ENCODE peak calls at places on chromosomes 1 and 21, in eight cellular contexts. G is fibroblast of lung, S is IMR-90, Z is K562, Q is SK-N-SH, B is H9, Y is DND-41, K is mammary epithelial cell. W is an unnamed sample.

GRCh38 chr1:186681806-186682205 is 1.6 kb upstream of the PTGS2 start:
- DNase-seq in G (peak; percentile 24), S (peak; percentile 55), Z (no peak), Q (no peak), B (no peak), Y (no peak), K (no peak), W (no peak)

GRCh38 chr1:162485236-162485635 is 12.4 kb upstream of the UHMK1 start:
- DNase-seq in G (peak; percentile 9), S (peak; percentile 18), Z (no peak), Q (no peak), B (no peak), Y (no peak), K (peak; percentile 38), W (no peak)

GRCh38 chr1:63877816-63878215 is 104.0 kb downstream of the ROR1 start:
- DNase-seq in G (peak; percentile 93), S (peak; percentile 75), Z (no peak), Q (no peak), B (no peak), Y (no peak), K (peak; percentile 94), W (no peak)

GRCh38 chr1:101376121-101377095 is 139.6 kb downstream of the S1PR1 start:
- DNase-seq in G (no peak), S (no peak), Z (no peak), Q (no peak), B (no peak), Y (peak; percentile 41), K (no peak), W (no peak)

GRCh38 chr21:33655591-33656221 is 13.4 kb downstream of the ITSN1 start:
- DNase-seq in G (peak; percentile 98), S (peak; percentile 97), Z (peak; percentile 34), Q (no peak), B (peak; percentile 49), Y (no peak), K (peak; percentile 89), W (peak; percentile 78)

GRCh38 chr1:98387701-98388100 is 273.8 kb upstream of the SNX7 start:
- DNase-seq in G (peak; percentile 69), S (no peak), Z (no peak), Q (no peak), B (no peak), Y (peak; percentile 43), K (no peak), W (no peak)

GRCh38 chr1:171137580-171137979 is 46.9 kb downstream of the FMO3 start:
- DNase-seq in G (no peak), S (no peak), Z (no peak), Q (no peak), B (no peak), Y (no peak), K (no peak), W (no peak)

GRCh38 chr1:31531177-31532000 is 44.9 kb upstream of the TINAGL1 start:
- DNase-seq in G (peak; percentile 80), S (peak; percentile 70), Z (no peak), Q (peak; percentile 66), B (no peak), Y (no peak), K (peak; percentile 76), W (no peak)

GRCh38 chr1:93206567-93206954 is 26.0 kb downstream of the CCDC18 start:
- DNase-seq in G (no peak), S (no peak), Z (no peak), Q (no peak), B (no peak), Y (no peak), K (no peak), W (no peak)

GRCh38 chr1:165075725-165076370 is 280.7 kb downstream of the LMX1A start:
- DNase-seq in G (peak; percentile 10), S (peak; percentile 13), Z (peak; percentile 27), Q (peak; percentile 50), B (peak; percentile 62), Y (peak; percentile 9), K (no peak), W (peak; percentile 83)

GRCh38 chr1:30707412-30708360 is 15.7 kb downstream of the MATN1 start:
- DNase-seq in G (peak; percentile 38), S (peak; percentile 56), Z (peak; percentile 92), Q (peak; percentile 90), B (peak; percentile 81), Y (peak; percentile 58), K (peak; percentile 49), W (peak; percentile 95)

GRCh38 chr1:43975249-43975961 is 645 bp downstream of the ATP6V0B start:
- DNase-seq in G (peak; percentile 14), S (no peak), Z (peak; percentile 39), Q (no peak), B (no peak), Y (peak; percentile 77), K (peak; percentile 29), W (peak; percentile 70)

GRCh38 chr1:209810783-209811182 is 4.8 kb upstream of the IRF6 start:
- DNase-seq in G (no peak), S (no peak), Z (no peak), Q (peak; percentile 47), B (no peak), Y (no peak), K (no peak), W (no peak)

GRCh38 chr21:41530366-41530765 is 22.4 kb upstream of the TMPRSS2 start:
- DNase-seq in G (no peak), S (no peak), Z (no peak), Q (no peak), B (no peak), Y (no peak), K (no peak), W (no peak)

GRCh38 chr1:110508038-110508437 is 10.9 kb downstream of the KCNA10 start:
- DNase-seq in G (no peak), S (peak; percentile 9), Z (no peak), Q (no peak), B (peak; percentile 82), Y (no peak), K (no peak), W (peak; percentile 91)

GRCh38 chr21:26072891-26073615 is 97.5 kb downstream of the APP start:
- DNase-seq in G (peak; percentile 92), S (peak; percentile 87), Z (no peak), Q (no peak), B (no peak), Y (no peak), K (peak; percentile 12), W (no peak)

GRCh38 chr1:38213720-38214367 is 167.3 kb upstream of the POU3F1 start:
- DNase-seq in G (no peak), S (no peak), Z (peak; percentile 64), Q (peak; percentile 44), B (no peak), Y (no peak), K (no peak), W (no peak)

GRCh38 chr1:173137116-173137515 is 70.0 kb downstream of the TNFSF4 start:
- DNase-seq in G (peak; percentile 45), S (peak; percentile 46), Z (no peak), Q (no peak), B (no peak), Y (no peak), K (peak; percentile 22), W (no peak)

GRCh38 chr1:72830606-72831390 is 548.5 kb upstream of the NEGR1 start:
- DNase-seq in G (no peak), S (no peak), Z (no peak), Q (no peak), B (peak; percentile 54), Y (no peak), K (no peak), W (peak; percentile 75)

GRCh38 chr1:165910764-165911421 is 83.5 kb downstream of the UCK2 start:
- DNase-seq in G (no peak), S (no peak), Z (no peak), Q (no peak), B (no peak), Y (no peak), K (no peak), W (peak; percentile 49)

GRCh38 chr1:221435510-221435909 is 306.4 kb downstream of the DUSP10 start:
- DNase-seq in G (peak; percentile 62), S (peak; percentile 83), Z (peak; percentile 58), Q (peak; percentile 58), B (no peak), Y (no peak), K (peak; percentile 37), W (no peak)

GRCh38 chr1:47711211-47711847 is 273.5 kb downstream of the FOXD2 start:
- DNase-seq in G (no peak), S (no peak), Z (no peak), Q (no peak), B (no peak), Y (no peak), K (no peak), W (peak; percentile 48)
- H3K27me3 ChIP-seq in G (peaks cover 29% of the 10 kb centered on the region), S (peaks cover 61% of the 10 kb centered on the region), Z (peaks cover 59% of the 10 kb centered on the region), Q (peaks cover 68% of the 10 kb centered on the region), B (peaks cover 53% of the 10 kb centered on the region), Y (peaks cover 4% of the 10 kb centered on the region), K (peaks cover 29% of the 10 kb centered on the region), W (peaks cover 97% of the 10 kb centered on the region)

GRCh38 chr1:179875606-179876288 is 1.9 kb downstream of the TOR1AIP2 start:
- DNase-seq in G (peak; percentile 24), S (no peak), Z (no peak), Q (no peak), B (no peak), Y (no peak), K (no peak), W (no peak)
- H3K9ac ChIP-seq in G (no peak overlapping the region), S (no peak overlapping the region), Z (no peak overlapping the region), Q (peak overlapping the region; percentile 69), B (no peak overlapping the region), Y (no peak overlapping the region), K (peak overlapping the region; percentile 31), W (no peak overlapping the region)

GRCh38 chr1:195763907-195764183 is 844.4 kb downstream of the KCNT2 start:
- DNase-seq in G (no peak), S (peak; percentile 0), Z (no peak), Q (no peak), B (no peak), Y (no peak), K (no peak), W (no peak)
- TF ChIP-seq CTCF in G (no peak), S (no peak), Z (no peak), Q (no peak), B (no peak), Y (no peak), K (no peak), W (no peak)

GRCh38 chr1:156428772-156429288 is 59.8 kb downstream of the RHBG start:
- DNase-seq in G (no peak), S (no peak), Z (no peak), Q (no peak), B (no peak), Y (no peak), K (no peak), W (peak; percentile 63)

GRCh38 chr1:156423422-156424352 is 54.7 kb downstream of the RHBG start:
- DNase-seq in G (no peak), S (no peak), Z (peak; percentile 60), Q (no peak), B (no peak), Y (no peak), K (no peak), W (no peak)

GRCh38 chr1:156422602-156423091 is 53.6 kb downstream of the RHBG start:
- DNase-seq in G (no peak), S (no peak), Z (no peak), Q (no peak), B (no peak), Y (no peak), K (peak; percentile 48), W (no peak)

GRCh38 chr1:156427858-156428257 is 58.8 kb downstream of the RHBG start:
- DNase-seq in G (no peak), S (no peak), Z (no peak), Q (no peak), B (no peak), Y (no peak), K (no peak), W (no peak)

DNA sequence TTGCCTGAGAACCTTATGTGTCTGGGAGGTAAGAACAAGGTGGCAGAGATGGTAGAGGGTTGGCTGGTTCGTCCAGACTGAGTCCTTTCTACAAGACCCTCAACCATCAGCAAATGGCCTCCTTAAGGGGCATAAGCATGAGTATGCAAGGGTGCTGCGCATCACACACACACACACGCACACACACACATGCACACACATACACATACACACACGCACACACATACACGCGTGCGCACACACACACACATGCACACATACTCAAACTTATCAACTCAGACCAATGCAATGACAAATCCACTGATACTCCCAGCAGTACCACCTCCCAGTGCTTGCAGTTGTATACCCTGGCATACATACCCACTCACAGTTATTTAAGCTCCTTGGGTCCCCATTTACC is 57.0 kb downstream of the RHBG start:
- DNase-seq in G (no peak), S (no peak), Z (no peak), Q (no peak), B (no peak), Y (no peak), K (no peak), W (no peak)
- H3K27me3 ChIP-seq in G (peaks cover 78% of the 10 kb centered on the region), S (peaks cover 91% of the 10 kb centered on the region), Z (peaks cover 28% of the 10 kb centered on the region), Q (peaks cover 78% of the 10 kb centered on the region), B (peaks cover 60% of the 10 kb centered on the region), Y (peaks cover 55% of the 10 kb centered on the region), K (peaks cover 6% of the 10 kb centered on the region), W (peaks cover 72% of the 10 kb centered on the region)